ENCODE peak calls at places on chromosome 16, in eight cellular contexts. W is IMR-90; K is SK-N-MC; R is foreskin keratinocyte; J is kidney epithelial cell; Y is cardiac muscle cell; P is NCI-H1417; N is stimulated activated CD4-positive, alpha-beta T cell treated with anti-CD3 and anti-CD28 coated beads, Interleukin-4, amount 100 ng/mL, for 4 hours. H is an unnamed sample.
A peak's percentile ranks its signal among the peaks of the same experiment; 100 is the strongest.

GRCh38 chr16:67372664-67373063 is 20.6 kb downstream of the TPPP3 start:
- DNase-seq in R (no peak), W (peak; percentile 36), K (no peak), P (peak; percentile 61), N (no peak), J (no peak), Y (peak; percentile 56), H (no peak)

GRCh38 chr16:76956394-76956793 is 234.6 kb upstream of the MON1B start:
- DNase-seq in J (no peak), N (no peak), Y (peak; percentile 47), P (no peak), R (no peak), K (no peak), W (no peak), H (no peak)

GRCh38 chr16:27114006-27114405 is 47.3 kb downstream of the C16orf82 start:
- DNase-seq in K (no peak), N (no peak), P (no peak), W (no peak), J (no peak), Y (no peak), R (no peak), H (no peak)

GRCh38 chr16:56422896-56423441 is 2.4 kb downstream of the AMFR start:
- DNase-seq in N (no peak), Y (no peak), W (no peak), P (no peak), K (no peak), J (no peak), R (no peak), H (no peak)

GRCh38 chr16:35908942-35909341 is 2449.5 kb downstream of the TP53TG3F start:
- DNase-seq in N (no peak), J (no peak), K (no peak), W (no peak), Y (no peak), R (no peak), P (no peak), H (no peak)

GRCh38 chr16:25235991-25236390 is 19.2 kb downstream of the AQP8 start:
- DNase-seq in J (no peak), K (no peak), N (no peak), P (no peak), W (peak; percentile 27), Y (no peak), R (no peak), H (no peak)

GRCh38 chr16:1832831-1833454 is 5.9 kb downstream of the FAHD1 start:
- DNase-seq in J (no peak), K (no peak), N (no peak), Y (no peak), W (no peak), R (peak; percentile 41), P (peak; percentile 29), H (no peak)

GRCh38 chr16:30000768-30001631 is 5.0 kb downstream of the INO80E start:
- DNase-seq in P (no peak), N (no peak), J (no peak), K (no peak), Y (no peak), R (no peak), W (no peak), H (no peak)